ENCODE peak calls at places on chromosomes 1 and 21, in nine cellular contexts. B, V, U, G, Y, I, L, S and T are unnamed samples.

GRCh38 chr1:206445116-206445515 is 25.2 kb upstream of the IKBKE start:
- DNase-seq in V (no peak), L (no peak), S (no peak), U (no peak), B (no peak), G (no peak), Y (no peak), I (no peak), T (no peak)

GRCh38 chr1:225700889-225701465 is 48.1 kb upstream of the ENAH start:
- DNase-seq in G (no peak), U (no peak), Y (no peak), V (no peak), L (peak), S (no peak), I (no peak), B (no peak), T (no peak)

GRCh38 chr1:22850681-22851080 is 122.0 kb downstream of the LACTBL1 start:
- DNase-seq in G (no peak), S (peak), B (no peak), V (no peak), Y (no peak), L (peak), U (no peak), I (peak), T (no peak)

GRCh38 chr1:235972316-235973090 is 92.4 kb downstream of the NID1 start:
- DNase-seq in S (no peak), Y (no peak), B (no peak), G (peak), L (peak), I (no peak), U (no peak), V (no peak), T (no peak)

GRCh38 chr21:34844033-34844923 is 175.5 kb downstream of the CLIC6 start:
- DNase-seq in V (no peak), L (no peak), S (no peak), G (no peak), B (peak), Y (no peak), I (peak), U (no peak), T (no peak)

GRCh38 chr21:45548711-45549491 is 6.7 kb upstream of the SLC19A1 start:
- DNase-seq in V (no peak), Y (no peak), B (no peak), U (no peak), G (no peak), I (no peak), L (no peak), S (no peak), T (no peak)

GRCh38 chr1:150558761-150559626 is 9.8 kb downstream of the ADAMTSL4 start:
- DNase-seq in V (no peak), S (peak), G (no peak), B (no peak), I (peak), L (no peak), U (no peak), Y (no peak), T (no peak)

GRCh38 chr21:37001446-37001845 is 5.1 kb upstream of the RIPPLY3 start:
- DNase-seq in B (no peak), G (no peak), V (no peak), S (no peak), U (no peak), L (no peak), Y (no peak), I (no peak), T (no peak)

GRCh38 chr1:69203166-69203565 is 364.6 kb upstream of the LRRC7 start:
- DNase-seq in V (no peak), B (no peak), I (no peak), U (no peak), Y (no peak), S (no peak), L (no peak), G (no peak), T (no peak)

GRCh38 chr21:35829014-35829525 is 231.3 kb downstream of the SETD4 start:
- DNase-seq in Y (no peak), S (no peak), V (no peak), B (no peak), I (peak), L (peak), U (no peak), G (no peak), T (no peak)

GRCh38 chr21:32316363-32317215 is 17.9 kb downstream of the MRAP start:
- DNase-seq in I (no peak), U (no peak), V (no peak), G (no peak), L (no peak), S (no peak), Y (no peak), B (no peak), T (no peak)

GRCh38 chr21:45328198-45329087 is 40.7 kb upstream of the POFUT2 start:
- DNase-seq in B (no peak), U (no peak), G (no peak), L (peak), S (no peak), I (no peak), Y (no peak), V (no peak), T (no peak)

GRCh38 chr21:42010507-42011493 is 640 bp upstream of the ZBTB21 start:
- DNase-seq in U (no peak), L (peak), V (peak), I (peak), G (peak), B (no peak), S (peak), Y (peak), T (no peak)

GRCh38 chr1:89298461-89298860 is 25.8 kb upstream of the GBP5 start:
- DNase-seq in V (no peak), I (no peak), B (no peak), Y (no peak), L (no peak), S (no peak), U (no peak), G (no peak), T (peak)

GRCh38 chr1:89425056-89425455 is 61.2 kb downstream of the GBP6 start:
- DNase-seq in U (no peak), Y (no peak), V (no peak), L (no peak), B (no peak), S (no peak), I (no peak), G (no peak), T (no peak)

GRCh38 chr21:35953570-35953969 is 106.8 kb downstream of the SETD4 start:
- DNase-seq in L (no peak), Y (no peak), U (no peak), I (no peak), V (no peak), G (no peak), S (no peak), B (no peak), T (no peak)

GRCh38 chr1:221840511-221841243 is 98.8 kb upstream of the DUSP10 start:
- DNase-seq in U (no peak), B (no peak), S (no peak), G (no peak), I (no peak), L (peak), V (no peak), Y (peak), T (no peak)

GRCh38 chr21:42527489-42528158 is 14.0 kb downstream of the SLC37A1 start:
- DNase-seq in Y (peak), L (no peak), G (peak), I (peak), U (no peak), S (no peak), B (no peak), V (peak), T (no peak)

GRCh38 chr1:185741551-185741950 is 7.4 kb downstream of the HMCN1 start:
- DNase-seq in L (no peak), B (no peak), V (no peak), G (no peak), U (no peak), I (no peak), Y (no peak), S (no peak), T (no peak)

GRCh38 chr1:20663365-20663764 is 2.2 kb upstream of the DDOST start:
- DNase-seq in I (no peak), G (peak), S (no peak), Y (no peak), B (no peak), V (no peak), L (no peak), U (no peak), T (no peak)

GRCh38 chr1:234875953-234876814 is 252.5 kb downstream of the TOMM20 start:
- DNase-seq in I (no peak), G (no peak), B (peak), S (no peak), Y (no peak), V (no peak), L (peak), U (no peak), T (no peak)

GRCh38 chr1:21567241-21568005 is 58.2 kb downstream of the ALPL start:
- DNase-seq in Y (no peak), G (no peak), U (no peak), I (no peak), L (peak), V (no peak), S (no peak), B (no peak), T (no peak)

GRCh38 chr21:38927776-38928175 is 122.0 kb downstream of the ETS2 start:
- DNase-seq in G (no peak), S (no peak), U (no peak), L (no peak), V (no peak), I (no peak), B (no peak), Y (no peak), T (no peak)

GRCh38 chr1:182507685-182508084 is 57.7 kb downstream of the RGSL1 start:
- DNase-seq in V (no peak), S (no peak), U (no peak), G (no peak), Y (no peak), B (no peak), L (peak), I (peak), T (no peak)

GRCh38 chr1:19287436-19288185 is 959 bp downstream of the AKR7A3 start:
- DNase-seq in B (peak), G (no peak), L (no peak), S (no peak), U (no peak), I (peak), V (no peak), Y (no peak), T (no peak)

GRCh38 chr1:8554956-8555534 is 237.1 kb downstream of the SLC45A1 start:
- DNase-seq in Y (no peak), L (peak), U (no peak), G (no peak), I (no peak), S (no peak), V (no peak), B (no peak), T (no peak)

GRCh38 chr1:6991271-6991670 is 206.0 kb downstream of the CAMTA1 start:
- DNase-seq in V (no peak), I (no peak), B (no peak), L (peak), U (no peak), Y (no peak), G (no peak), S (no peak), T (no peak)

GRCh38 chr1:115771847-115772457 is 3.4 kb upstream of the CASQ2 start:
- DNase-seq in L (peak), I (peak), Y (peak), S (peak), V (no peak), G (peak), B (peak), U (peak), T (peak)

GRCh38 chr1:22930235-22930912 is 42.3 kb downstream of the LACTBL1 start:
- DNase-seq in G (peak), B (no peak), L (peak), I (peak), U (peak), Y (peak), V (no peak), S (peak), T (peak)

GRCh38 chr1:29161977-29162376 is 19.7 kb downstream of the SRSF4 start:
- DNase-seq in I (no peak), Y (no peak), L (no peak), U (no peak), G (no peak), S (no peak), V (no peak), B (no peak), T (no peak)

GRCh38 chr1:7478797-7479499 is 292.1 kb upstream of the VAMP3 start:
- DNase-seq in B (peak), L (no peak), Y (no peak), G (no peak), S (peak), V (no peak), U (no peak), I (peak), T (no peak)

GRCh38 chr1:205239078-205239477 is 11.3 kb downstream of the TMCC2 start:
- DNase-seq in U (no peak), G (no peak), I (no peak), V (no peak), Y (no peak), S (no peak), L (no peak), B (peak), T (no peak)

GRCh38 chr21:15592271-15592860 is 137.4 kb upstream of the USP25 start:
- DNase-seq in L (peak), U (peak), S (peak), Y (no peak), V (no peak), I (no peak), B (no peak), G (peak), T (peak)

GRCh38 chr1:154320882-154321608 is at the start of gene AQP10:
- DNase-seq in V (no peak), B (peak), S (no peak), I (no peak), U (no peak), Y (no peak), G (no peak), L (no peak), T (no peak)

GRCh38 chr1:224300346-224300745 is 29.6 kb downstream of the NVL start:
- DNase-seq in I (no peak), G (no peak), S (no peak), V (no peak), B (no peak), L (peak), Y (no peak), U (no peak), T (no peak)